ENCODE peak calls at places on chromosome 20, in four cellular contexts. Z is left lung, H is adrenal gland, R is uterus. E is an unnamed sample.

GRCh38 chr20:34037767-34038166 is 44.1 kb downstream of the RALY start:
- DNase-seq in Z (no peak), H (no peak), R (peak; percentile 24), E (peak; percentile 21)

GRCh38 chr20:46078954-46079353 is 10.8 kb downstream of the NCOA5 start:
- DNase-seq in Z (no peak), H (no peak), R (no peak), E (no peak)

GRCh38 chr20:46132705-46133120 is 14.6 kb downstream of the CD40 start:
- DNase-seq in Z (peak; percentile 52), H (peak; percentile 87), R (peak; percentile 65), E (peak; percentile 93)

GRCh38 chr20:32674362-32674789 is 635 bp upstream of the C20orf203 start:
- DNase-seq in Z (no peak), H (peak; percentile 69), R (no peak), E (no peak)

GRCh38 chr20:62829231-62830230 is 12.7 kb downstream of the COL9A3 start:
- DNase-seq in Z (no peak), H (no peak), R (no peak), E (no peak)

GRCh38 chr20:53940883-53941546 is 129.4 kb downstream of the BCAS1 start:
- DNase-seq in Z (no peak), H (peak; percentile 60), R (no peak), E (no peak)

GRCh38 chr20:43016257-43016656 is 173.4 kb downstream of the PTPRT start:
- DNase-seq in Z (no peak), H (no peak), R (no peak), E (no peak)

GRCh38 chr20:10611357-10611756 is 62.4 kb downstream of the JAG1 start:
- DNase-seq in Z (no peak), H (peak; percentile 69), R (peak; percentile 63), E (no peak)

GRCh38 chr20:20373046-20373706 is 5.3 kb downstream of the INSM1 start:
- DNase-seq in Z (no peak), H (peak; percentile 70), R (no peak), E (peak; percentile 82)

GRCh38 chr20:52303281-52303950 is 111.8 kb upstream of the ZFP64 start:
- DNase-seq in Z (no peak), H (no peak), R (no peak), E (no peak)

GRCh38 chr20:32565735-32566032 is 19.4 kb downstream of the NOL4L start:
- DNase-seq in Z (no peak), H (no peak), R (no peak), E (no peak)

GRCh38 chr20:12276011-12276673 is 358.4 kb downstream of the BTBD3 start:
- DNase-seq in Z (no peak), H (no peak), R (no peak), E (no peak)

GRCh38 chr20:33862709-33863403 is 51.7 kb downstream of the CHMP4B start:
- DNase-seq in Z (peak; percentile 54), H (peak; percentile 67), R (peak; percentile 62), E (peak; percentile 86)

GRCh38 chr20:12156252-12156651 is 238.6 kb downstream of the BTBD3 start:
- DNase-seq in Z (no peak), H (no peak), R (no peak), E (no peak)

GRCh38 chr20:41365785-41366545 is 653 bp downstream of the EMILIN3 start:
- DNase-seq in Z (no peak), H (no peak), R (no peak), E (no peak)

GRCh38 chr20:54291339-54292060 is 83.6 kb downstream of the PFDN4 start:
- DNase-seq in Z (no peak), H (no peak), R (no peak), E (no peak)

GRCh38 chr20:63254536-63255384 is 497 bp upstream of the NKAIN4 start:
- DNase-seq in Z (no peak), H (no peak), R (no peak), E (no peak)

GRCh38 chr20:61902213-61902869 is 163.3 kb downstream of the TAF4 start:
- DNase-seq in Z (no peak), H (no peak), R (no peak), E (no peak)

GRCh38 chr20:41344477-41344876 is 3.9 kb downstream of the LPIN3 start:
- DNase-seq in Z (no peak), H (no peak), R (no peak), E (no peak)

GRCh38 chr20:33803921-33804337 is 7.2 kb upstream of the CHMP4B start:
- DNase-seq in Z (no peak), H (no peak), R (no peak), E (no peak)

GRCh38 chr20:14445310-14445709 is 107.9 kb upstream of the FLRT3 start:
- DNase-seq in Z (no peak), H (no peak), R (no peak), E (no peak)

GRCh38 chr20:36384022-36384619 is 78.0 kb downstream of the DLGAP4 start:
- DNase-seq in Z (no peak), H (no peak), R (no peak), E (no peak)

GRCh38 chr20:57711826-57712225 is 2.0 kb upstream of the PMEPA1 start:
- DNase-seq in Z (no peak), H (no peak), R (no peak), E (no peak)

GRCh38 chr20:10667077-10667401 is 6.8 kb downstream of the JAG1 start:
- DNase-seq in Z (no peak), H (no peak), R (peak; percentile 43), E (no peak)

GRCh38 chr20:4966826-4967751 is 34.2 kb downstream of the SLC23A2 start:
- DNase-seq in Z (no peak), H (peak; percentile 38), R (no peak), E (no peak)

GRCh38 chr20:31903630-31904386 is 33.4 kb downstream of the TTLL9 start:
- DNase-seq in Z (no peak), H (no peak), R (no peak), E (no peak)

GRCh38 chr20:18103497-18103896 is 34.2 kb upstream of the KAT14 start:
- DNase-seq in Z (no peak), H (no peak), R (no peak), E (no peak)

GRCh38 chr20:36951198-36951976 is at the start of gene SAMHD1:
- DNase-seq in Z (peak; percentile 99), H (peak; percentile 99), R (peak; percentile 97), E (peak; percentile 98)

GRCh38 chr20:33808388-33808787 is 2.8 kb upstream of the CHMP4B start:
- DNase-seq in Z (no peak), H (no peak), R (no peak), E (no peak)

GRCh38 chr20:62367483-62368302 is 581 bp upstream of the LAMA5 start:
- DNase-seq in Z (no peak), H (no peak), R (peak; percentile 53), E (no peak)

GRCh38 chr20:32352101-32352720 is 5.9 kb upstream of the ASXL1 start:
- DNase-seq in Z (no peak), H (peak; percentile 24), R (no peak), E (no peak)

GRCh38 chr20:2851086-2851485 is 10.5 kb downstream of the VPS16 start:
- DNase-seq in Z (no peak), H (no peak), R (no peak), E (peak; percentile 29)

GRCh38 chr20:49705358-49705757 is 8.3 kb downstream of the B4GALT5 start:
- DNase-seq in Z (no peak), H (no peak), R (no peak), E (no peak)
- H3K4me3 ChIP-seq in Z (no peak overlapping the region), H (no peak overlapping the region), R (no peak overlapping the region), E (no peak overlapping the region)

DNA sequence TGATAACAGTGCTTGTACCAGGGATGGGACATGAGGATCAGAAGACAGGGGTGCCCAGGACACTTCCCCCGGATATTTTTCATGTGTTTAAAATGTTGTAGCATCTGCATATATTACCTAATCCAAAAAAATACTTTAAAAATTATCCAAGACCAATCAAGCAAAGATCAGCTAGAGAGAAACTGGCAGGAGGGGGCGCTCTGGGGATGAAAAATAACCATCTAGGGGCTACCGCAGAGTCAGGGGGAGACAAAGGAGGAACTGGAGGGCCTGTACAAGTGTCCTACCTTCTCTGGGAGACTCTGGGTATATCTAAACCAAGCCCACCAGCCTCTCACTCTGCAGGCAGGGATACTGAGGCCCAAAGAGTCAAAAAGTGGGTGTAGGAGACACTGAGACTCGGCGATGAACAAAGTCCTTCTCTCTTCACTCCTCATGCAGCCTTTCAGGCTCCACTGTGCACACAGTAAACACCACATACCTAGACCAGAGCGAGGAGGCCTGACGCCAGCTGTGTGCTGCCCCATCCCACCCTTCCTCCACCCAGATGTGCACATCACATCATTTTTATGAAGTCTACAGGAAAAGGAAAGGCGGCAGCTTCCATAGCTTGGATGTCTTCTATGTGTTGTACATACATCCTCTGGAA is 9.8 kb downstream of the RIMS4 start:
- DNase-seq in Z (no peak), H (no peak), R (no peak), E (no peak)
- TF ChIP-seq CTCF in Z (no peak), H (no peak), R (no peak), E (no peak)

DNA sequence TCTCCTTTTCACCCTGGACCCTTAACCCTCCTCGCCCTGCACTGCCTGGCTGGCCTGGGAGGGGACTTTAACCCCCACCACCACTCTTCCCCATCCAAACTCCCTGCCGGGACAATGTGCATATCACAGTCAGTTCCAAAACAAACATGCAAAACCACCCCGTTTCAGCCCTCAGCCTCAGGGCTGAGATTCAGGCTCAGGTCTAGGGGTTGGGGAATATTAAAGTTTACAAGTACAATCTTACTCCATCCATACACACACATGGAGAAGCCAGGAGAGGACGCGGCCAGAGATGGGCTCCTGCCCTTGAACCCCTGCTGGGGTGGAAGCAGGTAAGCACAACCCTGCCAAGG is 534 bp downstream of the KIAA1755 start:
- DNase-seq in Z (no peak), H (no peak), R (no peak), E (no peak)
- H3K4me3 ChIP-seq in Z (no peak overlapping the region), H (no peak overlapping the region), R (peak overlapping the region; percentile 49), E (no peak overlapping the region)

DNA sequence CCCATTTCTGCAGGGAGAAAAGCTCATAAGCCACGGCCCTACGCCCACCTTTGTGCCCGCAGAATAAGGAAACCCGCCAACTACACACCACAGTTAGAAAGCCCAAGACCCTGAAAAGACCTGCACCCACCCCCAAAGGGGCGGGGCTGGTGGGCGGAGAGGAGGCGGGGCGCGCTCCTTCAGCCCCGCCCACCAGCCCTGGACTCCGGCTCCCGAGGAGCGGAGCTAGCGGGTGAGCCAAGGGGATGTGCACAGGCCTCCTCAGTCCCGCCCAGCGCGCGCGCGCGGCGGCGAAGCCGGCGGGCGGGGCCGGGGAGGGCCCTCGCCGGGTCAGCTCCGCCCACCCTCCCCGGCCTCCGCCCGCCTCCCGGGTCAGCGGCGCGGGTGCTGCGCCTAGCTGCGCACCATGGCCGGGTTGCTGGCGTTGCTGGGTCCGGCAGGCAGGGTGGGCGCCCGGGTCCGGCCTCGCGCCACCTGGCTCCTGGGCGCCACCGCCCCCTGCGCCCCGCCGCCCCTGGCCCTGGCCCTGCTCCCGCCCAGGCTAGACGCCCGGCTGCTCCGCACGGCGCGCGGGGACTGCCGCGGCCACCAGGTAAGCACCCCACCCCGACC is at the start of gene FAM210B:
- DNase-seq in Z (peak; percentile 91), H (peak; percentile 90), R (peak; percentile 89), E (peak; percentile 76)
- TF ChIP-seq CTCF in Z (no peak), H (no peak), R (no peak), E (no peak)